ENCODE peak calls at places on chromosomes 7 and 10, in four cellular contexts. One of them, this sample, is unnamed.

GRCh38 chr10:88897019-88897853 is 17.2 kb downstream of the STAMBPL1 start:
- DNase-seq in prostate gland: no peak
- DNase-seq in H9: no peak
- DNase-seq in tibial nerve: no peak
- DNase-seq in this sample: no peak

GRCh38 chr7:75992083-75992755 is 2.2 kb downstream of the TMEM120A start:
- DNase-seq in prostate gland: no peak
- DNase-seq in H9: no peak
- DNase-seq in tibial nerve: no peak
- DNase-seq in this sample: peak; percentile 51

GRCh38 chr10:86450806-86451603 is 70.6 kb downstream of the WAPL start:
- DNase-seq in prostate gland: no peak
- DNase-seq in H9: no peak
- DNase-seq in tibial nerve: no peak
- DNase-seq in this sample: no peak

GRCh38 chr10:126315471-126316177 is 72.7 kb downstream of the ADAM12 start:
- DNase-seq in prostate gland: no peak
- DNase-seq in H9: no peak
- DNase-seq in tibial nerve: no peak
- DNase-seq in this sample: no peak

GRCh38 chr10:66307826-66308225 is 618.0 kb upstream of the LRRTM3 start:
- DNase-seq in prostate gland: no peak
- DNase-seq in H9: no peak
- DNase-seq in tibial nerve: no peak
- DNase-seq in this sample: no peak

GRCh38 chr7:69430502-69431145 is 167.7 kb upstream of the AUTS2 start:
- DNase-seq in prostate gland: peak; percentile 51
- DNase-seq in H9: peak; percentile 29
- DNase-seq in tibial nerve: peak; percentile 46
- DNase-seq in this sample: peak; percentile 55

GRCh38 chr10:48792687-48793096 is 108.0 kb downstream of the WDFY4 start:
- DNase-seq in prostate gland: no peak
- DNase-seq in H9: no peak
- DNase-seq in tibial nerve: no peak
- DNase-seq in this sample: no peak

GRCh38 chr10:103982639-103983038 is 15.7 kb downstream of the SLK start:
- DNase-seq in prostate gland: no peak
- DNase-seq in H9: peak; percentile 72
- DNase-seq in tibial nerve: no peak
- DNase-seq in this sample: peak; percentile 86

GRCh38 chr10:22324413-22324812 is 3.5 kb downstream of the BMI1 start:
- DNase-seq in prostate gland: no peak
- DNase-seq in H9: no peak
- DNase-seq in tibial nerve: no peak
- DNase-seq in this sample: no peak

GRCh38 chr7:23294549-23295400 is 4.4 kb upstream of the MALSU1 start:
- DNase-seq in prostate gland: no peak
- DNase-seq in H9: no peak
- DNase-seq in tibial nerve: no peak
- DNase-seq in this sample: peak; percentile 17

GRCh38 chr7:36006656-36007229 is 146.3 kb upstream of the EEPD1 start:
- DNase-seq in prostate gland: no peak
- DNase-seq in H9: no peak
- DNase-seq in tibial nerve: no peak
- DNase-seq in this sample: peak; percentile 49

GRCh38 chr7:91636129-91636724 is 244.3 kb downstream of the MTERF1 start:
- DNase-seq in prostate gland: no peak
- DNase-seq in H9: peak; percentile 55
- DNase-seq in tibial nerve: peak; percentile 14
- DNase-seq in this sample: peak; percentile 84

GRCh38 chr7:101650579-101651081 is 21.5 kb upstream of the MYL10 start:
- DNase-seq in prostate gland: no peak
- DNase-seq in H9: no peak
- DNase-seq in tibial nerve: no peak
- DNase-seq in this sample: no peak

GRCh38 chr7:124390301-124390700 is 357.4 kb upstream of the TMEM229A start:
- DNase-seq in prostate gland: no peak
- DNase-seq in H9: no peak
- DNase-seq in tibial nerve: no peak
- DNase-seq in this sample: no peak

GRCh38 chr7:42055171-42055570 is 181.8 kb downstream of the GLI3 start:
- DNase-seq in prostate gland: no peak
- DNase-seq in H9: no peak
- DNase-seq in tibial nerve: no peak
- DNase-seq in this sample: no peak

GRCh38 chr10:103793429-103793828 is 61.9 kb downstream of the SH3PXD2A start:
- DNase-seq in prostate gland: no peak
- DNase-seq in H9: no peak
- DNase-seq in tibial nerve: no peak
- DNase-seq in this sample: no peak

GRCh38 chr7:114082567-114082933 is 163.7 kb upstream of the PPP1R3A start:
- DNase-seq in prostate gland: no peak
- DNase-seq in H9: no peak
- DNase-seq in tibial nerve: no peak
- DNase-seq in this sample: no peak

GRCh38 chr7:155984609-155985405 is 172.5 kb upstream of the SHH start:
- DNase-seq in prostate gland: no peak
- DNase-seq in H9: peak; percentile 7
- DNase-seq in tibial nerve: no peak
- DNase-seq in this sample: peak; percentile 32

DNA sequence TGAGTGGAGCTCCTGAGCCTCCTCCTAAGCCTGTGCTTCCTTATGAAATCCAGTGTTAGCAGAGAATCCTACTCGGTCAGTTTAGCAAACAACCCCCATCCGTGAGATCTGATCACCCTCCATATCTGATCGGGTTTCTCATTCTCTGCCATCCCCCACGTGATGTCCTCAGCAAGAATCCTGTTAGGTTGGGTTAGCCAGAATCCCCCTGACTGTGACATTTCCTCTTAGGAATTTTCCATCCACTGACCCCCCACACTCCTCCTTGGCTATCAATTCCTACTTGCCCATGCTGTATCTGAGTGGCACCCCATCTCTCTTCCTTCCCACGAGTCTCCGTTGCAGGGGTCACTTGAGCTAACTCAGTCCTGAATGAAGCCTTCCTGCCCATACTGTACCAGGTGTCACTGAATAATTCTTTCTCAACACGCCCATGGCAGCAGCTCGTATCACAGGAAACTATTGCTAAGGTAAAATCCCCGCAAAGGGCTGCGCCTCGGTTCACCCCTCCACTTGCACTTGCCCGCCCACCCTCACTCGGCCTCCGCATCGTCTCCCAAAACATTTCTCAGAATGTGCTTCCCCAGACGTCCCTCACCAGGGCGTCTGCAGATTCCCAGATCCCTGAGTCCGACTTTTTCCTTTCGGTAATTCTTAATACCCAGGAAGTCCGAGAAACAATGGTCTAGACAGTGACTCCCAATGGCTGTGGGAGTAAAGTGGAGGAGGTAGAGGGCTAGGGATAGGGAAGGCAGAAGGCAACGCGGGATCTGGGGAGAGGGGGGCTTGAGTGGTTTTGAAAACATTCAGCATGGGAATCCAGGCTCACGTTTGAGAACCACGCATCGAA is 44.0 kb downstream of the MYOF start:
- DNase-seq in prostate gland: no peak
- DNase-seq in H9: peak; percentile 52
- DNase-seq in tibial nerve: no peak
- DNase-seq in this sample: no peak
- H3K4me1 ChIP-seq in prostate gland: peaks cover 27% of the 10 kb centered on the region
- H3K4me1 ChIP-seq in H9: peaks cover 13% of the 10 kb centered on the region
- H3K4me1 ChIP-seq in tibial nerve: peaks cover 90% of the 10 kb centered on the region
- H3K4me1 ChIP-seq in this sample: peaks cover 21% of the 10 kb centered on the region

DNA sequence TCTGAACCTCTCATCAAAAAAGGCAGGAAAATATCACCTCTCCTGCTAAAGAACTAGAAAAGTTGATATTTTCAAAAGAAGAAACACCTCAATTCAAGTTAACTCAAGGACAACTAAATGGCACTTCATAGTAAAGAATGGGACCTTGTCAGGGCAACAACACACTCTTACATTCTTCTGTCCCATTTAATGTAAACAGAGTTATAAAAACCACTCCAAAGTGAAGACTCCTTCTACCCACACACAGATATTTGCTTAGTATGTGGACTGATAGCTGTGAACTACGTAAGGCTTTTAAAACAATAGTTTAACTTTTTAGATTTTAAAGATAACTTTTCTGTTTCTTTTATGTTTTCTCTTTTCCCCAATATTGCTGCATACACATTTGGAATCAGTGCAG is 118.3 kb downstream of the ZNF37A start:
- DNase-seq in prostate gland: no peak
- DNase-seq in H9: no peak
- DNase-seq in tibial nerve: no peak
- DNase-seq in this sample: no peak
- H3K9me3 ChIP-seq in prostate gland: no peaks in the 10 kb centered on the region
- H3K9me3 ChIP-seq in H9: peaks cover 48% of the 10 kb centered on the region
- H3K9me3 ChIP-seq in tibial nerve: no peaks in the 10 kb centered on the region
- H3K9me3 ChIP-seq in this sample: peaks cover 76% of the 10 kb centered on the region

GRCh38 chr10:13809447-13809846 is 222.7 kb downstream of the PRPF18 start:
- DNase-seq in prostate gland: no peak
- DNase-seq in H9: peak; percentile 90
- DNase-seq in tibial nerve: no peak
- DNase-seq in this sample: peak; percentile 93

GRCh38 chr10:13813540-13813939 is 226.8 kb downstream of the PRPF18 start:
- DNase-seq in prostate gland: no peak
- DNase-seq in H9: no peak
- DNase-seq in tibial nerve: no peak
- DNase-seq in this sample: no peak

GRCh38 chr10:13812804-13813203 is 226.0 kb downstream of the PRPF18 start:
- DNase-seq in prostate gland: no peak
- DNase-seq in H9: no peak
- DNase-seq in tibial nerve: no peak
- DNase-seq in this sample: no peak

GRCh38 chr10:13808556-13809391 is 222.0 kb downstream of the PRPF18 start:
- DNase-seq in prostate gland: no peak
- DNase-seq in H9: no peak
- DNase-seq in tibial nerve: no peak
- DNase-seq in this sample: no peak

GRCh38 chr10:13810536-13810935 is 223.8 kb downstream of the PRPF18 start:
- DNase-seq in prostate gland: no peak
- DNase-seq in H9: no peak
- DNase-seq in tibial nerve: no peak
- DNase-seq in this sample: no peak
- TF ChIP-seq CTCF in prostate gland: no peak
- TF ChIP-seq CTCF in H9: no peak
- TF ChIP-seq CTCF in tibial nerve: no peak
- TF ChIP-seq CTCF in this sample: no peak

GRCh38 chr7:7203813-7204575 is 21.6 kb downstream of the C1GALT1 start:
- DNase-seq in prostate gland: no peak
- DNase-seq in H9: no peak
- DNase-seq in tibial nerve: no peak
- DNase-seq in this sample: no peak
- H3K4me1 ChIP-seq in prostate gland: no peaks in the 10 kb centered on the region
- H3K4me1 ChIP-seq in H9: peaks cover 7% of the 10 kb centered on the region
- H3K4me1 ChIP-seq in tibial nerve: peaks cover 8% of the 10 kb centered on the region
- H3K4me1 ChIP-seq in this sample: no peaks in the 10 kb centered on the region

GRCh38 chr7:158527038-158527437 is 60.6 kb downstream of the PTPRN2 start:
- DNase-seq in prostate gland: no peak
- DNase-seq in H9: no peak
- DNase-seq in tibial nerve: no peak
- DNase-seq in this sample: no peak
- H3K9me3 ChIP-seq in prostate gland: no peaks in the 10 kb centered on the region
- H3K9me3 ChIP-seq in H9: peaks cover 7% of the 10 kb centered on the region
- H3K9me3 ChIP-seq in tibial nerve: no peaks in the 10 kb centered on the region
- H3K9me3 ChIP-seq in this sample: peaks cover 70% of the 10 kb centered on the region

DNA sequence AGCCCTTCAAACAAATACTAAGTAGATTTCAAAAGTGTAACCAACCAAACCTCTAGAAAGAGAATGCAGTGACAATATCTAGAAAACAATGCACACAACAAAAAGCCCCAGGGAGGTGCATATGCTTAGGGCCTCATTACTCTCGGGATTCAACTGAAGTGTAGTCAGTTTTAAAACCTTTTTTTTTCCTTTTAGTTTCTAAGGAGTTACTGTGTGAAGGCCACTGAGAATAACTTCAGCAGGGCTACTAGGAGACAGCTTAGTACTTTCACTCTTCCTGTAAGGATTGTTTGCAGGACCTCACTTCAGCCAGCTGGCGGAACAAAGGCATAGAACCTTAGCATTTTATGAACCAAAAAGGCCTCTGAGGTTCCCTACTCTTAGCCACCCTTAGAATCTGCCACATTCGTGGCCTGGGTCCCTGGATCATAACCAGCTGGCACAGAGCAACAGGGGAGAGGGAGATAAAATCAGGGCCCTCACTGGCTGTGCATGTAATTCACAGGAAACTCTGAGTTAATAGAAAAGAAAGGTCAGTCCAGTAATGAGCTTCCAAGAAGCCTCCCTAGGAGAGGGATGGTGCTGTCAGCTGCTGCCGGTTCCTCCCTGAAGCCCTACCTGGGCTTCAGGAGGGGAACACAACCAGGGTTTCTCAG is 3.6 kb downstream of the VOPP1 start:
- DNase-seq in prostate gland: no peak
- DNase-seq in H9: peak; percentile 17
- DNase-seq in tibial nerve: no peak
- DNase-seq in this sample: no peak
- TF ChIP-seq CTCF in prostate gland: no peak
- TF ChIP-seq CTCF in H9: no peak
- TF ChIP-seq CTCF in tibial nerve: no peak
- TF ChIP-seq CTCF in this sample: no peak

This sample was measured in endodermal cell.